ENCODE peak calls at places on chromosomes 12 and 14, in four cellular contexts. I is stomach, B is suprapubic skin, V is SK-N-SH. R is an unnamed sample.

GRCh38 chr12:122422769-122423257 is 344 bp upstream of the CLIP1 start:
- DNase-seq in I (no peak), B (no peak), V (no peak), R (no peak)

GRCh38 chr12:92012691-92013090 is 133.0 kb downstream of the BTG1 start:
- DNase-seq in I (no peak), B (no peak), V (no peak), R (no peak)

GRCh38 chr14:54667026-54667744 is 100.3 kb downstream of the SAMD4A start:
- DNase-seq in I (no peak), B (no peak), V (no peak), R (no peak)

GRCh38 chr12:105861232-105861631 is 277.5 kb downstream of the NUAK1 start:
- DNase-seq in I (no peak), B (no peak), V (no peak), R (no peak)

GRCh38 chr12:106138646-106139421 is at the start of gene NUAK1:
- DNase-seq in I (peak; percentile 54), B (peak; percentile 83), V (peak; percentile 89), R (peak; percentile 92)

GRCh38 chr12:9255837-9256236 is 47.6 kb upstream of the PZP start:
- DNase-seq in I (no peak), B (no peak), V (no peak), R (no peak)

GRCh38 chr12:103482365-103482764 is 13.4 kb downstream of the C12orf42 start:
- DNase-seq in I (no peak), B (no peak), V (no peak), R (no peak)

GRCh38 chr12:18576104-18576622 is 161.6 kb downstream of the PLCZ1 start:
- DNase-seq in I (no peak), B (no peak), V (no peak), R (no peak)

GRCh38 chr12:51847830-51848727 is at the start of gene FIGNL2:
- DNase-seq in I (no peak), B (peak; percentile 81), V (peak; percentile 85), R (peak; percentile 83)

GRCh38 chr14:38556321-38556720 is 300.4 kb upstream of the CLEC14A start:
- DNase-seq in I (no peak), B (no peak), V (no peak), R (no peak)

GRCh38 chr12:2862876-2863275 is 6.0 kb upstream of the TEX52 start:
- DNase-seq in I (no peak), B (no peak), V (no peak), R (no peak)

GRCh38 chr12:2858334-2858733 is 1.5 kb upstream of the TEX52 start:
- DNase-seq in I (no peak), B (no peak), V (no peak), R (no peak)

GRCh38 chr12:2858944-2859352 is 2.1 kb upstream of the TEX52 start:
- DNase-seq in I (no peak), B (no peak), V (no peak), R (no peak)

GRCh38 chr12:2856901-2857495 is at the start of gene TEX52:
- DNase-seq in I (no peak), B (no peak), V (no peak), R (no peak)

GRCh38 chr12:2860170-2860569 is 3.3 kb upstream of the TEX52 start:
- DNase-seq in I (no peak), B (no peak), V (no peak), R (no peak)
- TF ChIP-seq EP300 in I (no peak), B (no peak), V (no peak), R (no peak)

DNA sequence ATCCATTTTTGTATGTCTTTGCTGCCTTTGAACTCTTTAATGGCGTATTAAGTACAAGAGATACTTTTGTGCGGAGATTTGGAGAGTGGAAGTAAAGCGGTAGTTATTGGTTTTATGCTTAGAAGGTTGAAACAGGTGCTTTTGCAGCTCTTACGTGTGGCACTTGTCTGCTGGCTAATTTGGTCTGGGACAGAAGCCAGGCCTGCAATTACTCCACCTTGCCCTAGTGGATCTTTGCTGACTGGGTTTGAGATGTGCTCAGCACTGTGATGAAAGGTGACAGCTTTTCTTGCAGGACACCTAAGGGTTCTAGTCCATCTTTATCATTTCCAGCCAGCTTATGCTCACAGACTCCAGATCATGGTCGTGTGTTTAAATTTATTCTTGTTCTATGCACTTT is 252.5 kb downstream of the RPL10L start:
- DNase-seq in I (no peak), B (no peak), V (no peak), R (peak; percentile 23)
- TF ChIP-seq POLR2AphosphoS5 in I (no peak), B (no peak), V (no peak), R (no peak)

GRCh38 chr12:60107992-60108391 is 512.2 kb downstream of the SLC16A7 start:
- DNase-seq in I (no peak), B (no peak), V (no peak), R (no peak)
- TF ChIP-seq EP300 in I (no peak), B (no peak), V (no peak), R (no peak)

GRCh38 chr14:90396342-90397339 is at the start of gene CALM1:
- DNase-seq in I (peak; percentile 96), B (peak; percentile 96), V (peak; percentile 97), R (peak; percentile 89)

GRCh38 chr14:90397401-90398314 is 829 bp downstream of the CALM1 start:
- DNase-seq in I (peak; percentile 51), B (no peak), V (peak; percentile 86), R (peak; percentile 94)

GRCh38 chr14:90399541-90400444 is 3.0 kb downstream of the CALM1 start:
- DNase-seq in I (peak; percentile 93), B (peak; percentile 91), V (peak; percentile 89), R (peak; percentile 96)

GRCh38 chr14:90398841-90399540 is 2.2 kb downstream of the CALM1 start:
- DNase-seq in I (no peak), B (no peak), V (no peak), R (no peak)

DNA sequence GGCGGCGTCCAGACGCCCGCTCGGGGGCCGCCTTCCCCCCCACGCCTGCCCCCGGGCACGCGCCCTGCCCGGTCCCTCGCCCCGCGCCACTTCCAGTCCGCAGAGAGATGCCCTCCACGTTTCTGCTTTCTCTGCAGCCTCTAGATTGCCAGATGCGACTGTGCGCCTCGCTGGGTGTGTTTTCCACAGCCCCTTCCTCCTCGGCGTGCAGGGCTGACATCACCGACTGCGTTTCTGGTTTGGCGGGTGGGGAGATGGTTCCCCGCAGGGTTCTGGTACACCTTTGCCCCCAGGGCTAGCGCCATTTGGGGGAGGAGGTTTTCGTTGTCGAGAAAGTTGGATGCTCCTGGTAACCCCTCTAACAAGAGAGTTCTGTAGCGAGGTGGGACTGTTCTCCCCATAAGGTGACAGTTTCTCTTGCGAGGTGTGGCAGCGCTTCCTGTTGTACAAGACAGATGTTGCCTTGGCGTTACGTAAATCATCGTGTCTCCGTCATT is 1.5 kb downstream of the CALM1 start:
- DNase-seq in I (peak; percentile 44), B (no peak), V (peak; percentile 79), R (no peak)
- TF ChIP-seq POLR2AphosphoS5 in I (no peak), B (no peak), V (no peak), R (no peak)

GRCh38 chr14:79279645-79280399 is 931.5 kb downstream of the DIO2 start:
- DNase-seq in I (peak; percentile 25), B (no peak), V (peak; percentile 8), R (peak; percentile 55)
- TF ChIP-seq EP300 in I (no peak), B (no peak), V (no peak), R (no peak)

GRCh38 chr14:87864356-87865230 is 128.4 kb downstream of the GALC start:
- DNase-seq in I (no peak), B (no peak), V (no peak), R (no peak)
- TF ChIP-seq POLR2AphosphoS5 in I (no peak), B (no peak), V (no peak), R (no peak)

GRCh38 chr12:94092516-94093241 is 55.7 kb upstream of the PLXNC1 start:
- DNase-seq in I (no peak), B (no peak), V (no peak), R (no peak)
- TF ChIP-seq EP300 in I (no peak), B (no peak), V (peak; percentile 62), R (no peak)

GRCh38 chr12:130959632-130960031 is 5.9 kb downstream of the ADGRD1 start:
- DNase-seq in I (no peak), B (no peak), V (no peak), R (no peak)

GRCh38 chr12:130965214-130965613 is 11.5 kb downstream of the ADGRD1 start:
- DNase-seq in I (no peak), B (no peak), V (no peak), R (no peak)

GRCh38 chr12:130960787-130961186 is 7.1 kb downstream of the ADGRD1 start:
- DNase-seq in I (no peak), B (no peak), V (no peak), R (peak; percentile 21)

GRCh38 chr12:130958557-130959140 is 4.9 kb downstream of the ADGRD1 start:
- DNase-seq in I (no peak), B (no peak), V (no peak), R (no peak)

DNA sequence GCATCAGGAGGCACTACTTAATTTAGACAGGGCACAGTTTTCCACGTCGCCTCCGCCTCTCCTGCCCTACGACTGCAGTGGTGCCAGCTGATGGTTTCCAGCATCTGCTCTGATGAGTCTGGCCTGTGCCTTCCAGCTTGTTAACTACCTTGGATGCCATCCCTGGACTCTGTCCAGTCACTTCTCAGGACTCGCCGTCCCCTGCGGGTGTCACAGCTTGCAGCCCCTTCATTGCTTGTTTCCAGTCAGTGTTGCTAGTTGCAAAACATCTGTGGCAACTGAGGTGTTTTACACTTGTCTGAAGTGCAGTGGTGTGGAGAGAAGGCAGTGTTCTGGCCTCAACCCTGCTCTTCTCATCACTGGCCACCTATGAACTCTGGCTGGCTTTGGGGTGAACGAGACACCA is 8.2 kb downstream of the ADGRD1 start:
- DNase-seq in I (no peak), B (no peak), V (peak; percentile 86), R (no peak)
- TF ChIP-seq POLR2AphosphoS5 in I (no peak), B (no peak), V (no peak), R (peak; percentile 69)

GRCh38 chr12:1594295-1595025 is at the start of gene FBXL14:
- DNase-seq in I (peak; percentile 90), B (peak; percentile 92), V (peak; percentile 92), R (peak; percentile 92)
- TF ChIP-seq EP300 in I (no peak), B (no peak), V (no peak), R (no peak)

R was measured in upper lobe of left lung.